ENCODE peak calls at places on chromosomes 16 and 17, in six cellular contexts. One of them, this sample, is unnamed.

GRCh38 chr17:1107777-1108559 is 71.8 kb downstream of the ABR start:
- DNase-seq in astrocyte of the spinal cord: no peak
- DNase-seq in coronary artery: no peak
- DNase-seq in GM12865: no peak
- DNase-seq in choroid plexus epithelial cell: no peak
- DNase-seq in CD8-positive, alpha-beta T cell: no peak
- DNase-seq in this sample: no peak

GRCh38 chr17:65055708-65056638 is 567 bp downstream of the GNA13 start:
- DNase-seq in choroid plexus epithelial cell: peak
- DNase-seq in CD8-positive, alpha-beta T cell: peak
- DNase-seq in GM12865: peak
- DNase-seq in astrocyte of the spinal cord: peak
- DNase-seq in coronary artery: peak
- DNase-seq in this sample: peak

GRCh38 chr16:9836118-9836736 is 346.0 kb downstream of the GRIN2A start:
- DNase-seq in coronary artery: no peak
- DNase-seq in GM12865: peak
- DNase-seq in choroid plexus epithelial cell: peak
- DNase-seq in CD8-positive, alpha-beta T cell: no peak
- DNase-seq in astrocyte of the spinal cord: peak
- DNase-seq in this sample: no peak

GRCh38 chr17:69223809-69224208 is 4.8 kb downstream of the ABCA10 start:
- DNase-seq in GM12865: peak
- DNase-seq in astrocyte of the spinal cord: peak
- DNase-seq in choroid plexus epithelial cell: peak
- DNase-seq in CD8-positive, alpha-beta T cell: no peak
- DNase-seq in coronary artery: no peak
- DNase-seq in this sample: no peak

GRCh38 chr17:5508855-5509254 is 22.5 kb downstream of the MIS12 start:
- DNase-seq in coronary artery: no peak
- DNase-seq in GM12865: no peak
- DNase-seq in CD8-positive, alpha-beta T cell: no peak
- DNase-seq in astrocyte of the spinal cord: peak
- DNase-seq in choroid plexus epithelial cell: peak
- DNase-seq in this sample: no peak

GRCh38 chr17:6627019-6627418 is 13.5 kb downstream of the KIAA0753 start:
- DNase-seq in choroid plexus epithelial cell: peak
- DNase-seq in GM12865: no peak
- DNase-seq in astrocyte of the spinal cord: peak
- DNase-seq in CD8-positive, alpha-beta T cell: no peak
- DNase-seq in coronary artery: no peak
- DNase-seq in this sample: peak

GRCh38 chr17:74211929-74212261 is 1.5 kb upstream of the TTYH2 start:
- DNase-seq in CD8-positive, alpha-beta T cell: no peak
- DNase-seq in GM12865: peak
- DNase-seq in choroid plexus epithelial cell: peak
- DNase-seq in astrocyte of the spinal cord: no peak
- DNase-seq in coronary artery: no peak
- DNase-seq in this sample: peak

GRCh38 chr16:3283525-3284447 is 495 bp downstream of the ZNF263 start:
- DNase-seq in astrocyte of the spinal cord: peak
- DNase-seq in coronary artery: peak
- DNase-seq in choroid plexus epithelial cell: peak
- DNase-seq in GM12865: peak
- DNase-seq in CD8-positive, alpha-beta T cell: no peak
- DNase-seq in this sample: no peak

GRCh38 chr17:50283246-50283645 is 9.0 kb downstream of the TMEM92 start:
- DNase-seq in coronary artery: no peak
- DNase-seq in choroid plexus epithelial cell: no peak
- DNase-seq in CD8-positive, alpha-beta T cell: no peak
- DNase-seq in astrocyte of the spinal cord: no peak
- DNase-seq in GM12865: peak
- DNase-seq in this sample: no peak

GRCh38 chr17:76265624-76266243 is 586 bp downstream of the UBALD2 start:
- DNase-seq in astrocyte of the spinal cord: no peak
- DNase-seq in GM12865: peak
- DNase-seq in coronary artery: peak
- DNase-seq in CD8-positive, alpha-beta T cell: peak
- DNase-seq in choroid plexus epithelial cell: peak
- DNase-seq in this sample: no peak

GRCh38 chr17:77887464-77888241 is 70.8 kb upstream of the TNRC6C start:
- DNase-seq in CD8-positive, alpha-beta T cell: peak
- DNase-seq in astrocyte of the spinal cord: peak
- DNase-seq in GM12865: no peak
- DNase-seq in choroid plexus epithelial cell: peak
- DNase-seq in coronary artery: peak
- DNase-seq in this sample: peak

GRCh38 chr17:47335101-47335936 is 11.6 kb downstream of the EFCAB13 start:
- DNase-seq in CD8-positive, alpha-beta T cell: no peak
- DNase-seq in astrocyte of the spinal cord: no peak
- DNase-seq in coronary artery: no peak
- DNase-seq in choroid plexus epithelial cell: peak
- DNase-seq in GM12865: no peak
- DNase-seq in this sample: no peak

GRCh38 chr17:57125406-57125805 is 40.4 kb downstream of the AKAP1 start:
- DNase-seq in astrocyte of the spinal cord: no peak
- DNase-seq in coronary artery: no peak
- DNase-seq in GM12865: no peak
- DNase-seq in choroid plexus epithelial cell: no peak
- DNase-seq in CD8-positive, alpha-beta T cell: no peak
- DNase-seq in this sample: no peak

GRCh38 chr16:50631985-50632576 is 49.0 kb downstream of the SNX20 start:
- DNase-seq in choroid plexus epithelial cell: no peak
- DNase-seq in GM12865: no peak
- DNase-seq in coronary artery: no peak
- DNase-seq in astrocyte of the spinal cord: no peak
- DNase-seq in CD8-positive, alpha-beta T cell: no peak
- DNase-seq in this sample: no peak

GRCh38 chr17:77613627-77614026 is 344.9 kb upstream of the TNRC6C start:
- DNase-seq in choroid plexus epithelial cell: no peak
- DNase-seq in CD8-positive, alpha-beta T cell: no peak
- DNase-seq in GM12865: no peak
- DNase-seq in coronary artery: peak
- DNase-seq in astrocyte of the spinal cord: no peak
- DNase-seq in this sample: no peak

GRCh38 chr16:79691001-79691400 is 90.5 kb upstream of the MAF start:
- DNase-seq in GM12865: no peak
- DNase-seq in astrocyte of the spinal cord: no peak
- DNase-seq in CD8-positive, alpha-beta T cell: no peak
- DNase-seq in coronary artery: no peak
- DNase-seq in choroid plexus epithelial cell: no peak
- DNase-seq in this sample: no peak

GRCh38 chr17:41500131-41500911 is 5.1 kb downstream of the KRT13 start:
- DNase-seq in GM12865: no peak
- DNase-seq in astrocyte of the spinal cord: peak
- DNase-seq in CD8-positive, alpha-beta T cell: no peak
- DNase-seq in coronary artery: no peak
- DNase-seq in choroid plexus epithelial cell: peak
- DNase-seq in this sample: peak

GRCh38 chr17:75417054-75417453 is 11.6 kb upstream of the GRB2 start:
- DNase-seq in choroid plexus epithelial cell: no peak
- DNase-seq in coronary artery: no peak
- DNase-seq in astrocyte of the spinal cord: no peak
- DNase-seq in GM12865: no peak
- DNase-seq in CD8-positive, alpha-beta T cell: no peak
- DNase-seq in this sample: no peak

GRCh38 chr17:55612691-55613141 is 101.5 kb upstream of the SMIM36 start:
- DNase-seq in coronary artery: no peak
- DNase-seq in CD8-positive, alpha-beta T cell: no peak
- DNase-seq in astrocyte of the spinal cord: no peak
- DNase-seq in choroid plexus epithelial cell: no peak
- DNase-seq in GM12865: no peak
- DNase-seq in this sample: no peak

GRCh38 chr17:1054656-1055055 is 57.7 kb downstream of the TIMM22 start:
- DNase-seq in GM12865: no peak
- DNase-seq in coronary artery: no peak
- DNase-seq in CD8-positive, alpha-beta T cell: no peak
- DNase-seq in choroid plexus epithelial cell: no peak
- DNase-seq in astrocyte of the spinal cord: no peak
- DNase-seq in this sample: no peak

GRCh38 chr17:14296511-14296910 is 4.4 kb upstream of the HS3ST3B1 start:
- DNase-seq in CD8-positive, alpha-beta T cell: no peak
- DNase-seq in GM12865: no peak
- DNase-seq in choroid plexus epithelial cell: no peak
- DNase-seq in coronary artery: no peak
- DNase-seq in astrocyte of the spinal cord: no peak
- DNase-seq in this sample: no peak

GRCh38 chr16:27225536-27226360 is 22.4 kb downstream of the KDM8 start:
- DNase-seq in choroid plexus epithelial cell: no peak
- DNase-seq in CD8-positive, alpha-beta T cell: no peak
- DNase-seq in astrocyte of the spinal cord: no peak
- DNase-seq in GM12865: peak
- DNase-seq in coronary artery: no peak
- DNase-seq in this sample: no peak

DNA sequence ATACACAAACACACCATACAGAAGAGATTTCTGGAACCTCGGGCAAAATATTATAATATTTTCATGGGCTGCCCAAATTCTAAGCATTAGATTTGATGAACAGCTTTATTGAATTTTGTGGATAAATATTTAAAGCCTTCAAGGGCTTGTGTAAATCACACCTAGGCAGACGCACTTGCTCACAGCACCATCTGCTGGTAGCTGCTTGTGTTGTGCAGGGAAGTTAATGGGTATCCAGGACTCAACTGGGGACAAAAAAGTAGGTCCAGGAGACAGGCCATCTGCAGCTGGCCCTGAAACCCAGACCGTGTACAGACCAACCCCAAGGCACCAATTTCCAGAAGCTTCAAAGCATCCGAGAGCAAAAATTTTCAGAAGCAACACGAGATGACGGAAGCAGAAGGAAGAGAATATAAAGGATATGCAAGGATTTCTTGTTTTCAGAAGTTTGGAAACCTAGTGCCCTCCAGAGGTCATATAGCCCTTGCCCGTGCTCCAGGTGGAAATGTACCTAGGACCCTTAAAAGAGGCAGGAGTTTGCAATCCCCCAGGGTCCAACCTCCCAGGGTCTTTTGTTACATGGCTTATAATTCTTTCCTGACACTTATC is 140.0 kb downstream of the CHD9NB start:
- DNase-seq in CD8-positive, alpha-beta T cell: no peak
- DNase-seq in coronary artery: no peak
- DNase-seq in GM12865: peak
- DNase-seq in astrocyte of the spinal cord: peak
- DNase-seq in choroid plexus epithelial cell: peak
- DNase-seq in this sample: peak
- TF ChIP-seq CTCF in CD8-positive, alpha-beta T cell: no peak
- TF ChIP-seq CTCF in coronary artery: peak
- TF ChIP-seq CTCF in GM12865: peak
- TF ChIP-seq CTCF in astrocyte of the spinal cord: peak
- TF ChIP-seq CTCF in choroid plexus epithelial cell: peak
- TF ChIP-seq CTCF in this sample: peak

GRCh38 chr16:49465661-49466528 is 92.3 kb downstream of the C16orf78 start:
- DNase-seq in astrocyte of the spinal cord: no peak
- DNase-seq in GM12865: no peak
- DNase-seq in choroid plexus epithelial cell: no peak
- DNase-seq in coronary artery: peak
- DNase-seq in CD8-positive, alpha-beta T cell: no peak
- DNase-seq in this sample: no peak

GRCh38 chr16:49463529-49463928 is 89.9 kb downstream of the C16orf78 start:
- DNase-seq in choroid plexus epithelial cell: no peak
- DNase-seq in GM12865: peak
- DNase-seq in coronary artery: peak
- DNase-seq in astrocyte of the spinal cord: no peak
- DNase-seq in CD8-positive, alpha-beta T cell: peak
- DNase-seq in this sample: no peak

GRCh38 chr16:49464093-49464492 is 90.5 kb downstream of the C16orf78 start:
- DNase-seq in astrocyte of the spinal cord: no peak
- DNase-seq in CD8-positive, alpha-beta T cell: no peak
- DNase-seq in GM12865: no peak
- DNase-seq in choroid plexus epithelial cell: no peak
- DNase-seq in coronary artery: no peak
- DNase-seq in this sample: no peak

GRCh38 chr16:49466529-49466831 is 92.9 kb downstream of the C16orf78 start:
- DNase-seq in coronary artery: peak
- DNase-seq in GM12865: no peak
- DNase-seq in CD8-positive, alpha-beta T cell: no peak
- DNase-seq in choroid plexus epithelial cell: no peak
- DNase-seq in astrocyte of the spinal cord: no peak
- DNase-seq in this sample: no peak

DNA sequence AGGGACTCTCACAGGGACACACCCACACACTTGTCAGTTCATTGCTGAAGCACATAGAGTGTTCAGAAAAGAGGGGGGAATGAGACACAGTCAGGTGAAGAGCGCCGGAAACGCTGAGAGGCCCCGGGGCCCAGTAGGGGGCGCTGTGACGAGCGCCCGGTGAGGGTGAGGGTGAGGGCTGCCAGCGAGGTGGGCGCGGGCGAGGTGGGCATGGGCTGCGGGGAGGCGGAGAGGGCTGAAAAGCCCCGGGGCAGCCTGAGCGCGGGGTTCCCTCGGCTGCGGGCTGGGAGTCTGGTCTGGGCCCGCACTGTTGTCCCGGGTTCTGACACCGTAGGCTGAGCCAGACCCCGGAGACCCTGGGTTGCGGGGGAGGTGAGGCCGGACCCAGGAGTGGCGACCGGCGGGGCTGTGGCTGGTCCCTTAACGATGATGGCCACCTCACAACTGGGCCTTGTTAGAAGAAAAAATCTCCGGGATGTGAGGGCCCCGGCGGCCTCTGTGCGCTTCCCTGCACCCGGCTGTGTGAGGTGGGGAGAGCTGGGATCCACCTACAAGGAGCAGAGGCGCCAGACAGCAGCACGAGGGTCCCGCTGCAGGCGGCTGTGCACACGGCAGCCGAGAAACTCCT is 91.4 kb downstream of the C16orf78 start:
- DNase-seq in coronary artery: peak
- DNase-seq in GM12865: no peak
- DNase-seq in astrocyte of the spinal cord: no peak
- DNase-seq in choroid plexus epithelial cell: no peak
- DNase-seq in CD8-positive, alpha-beta T cell: no peak
- DNase-seq in this sample: no peak
- TF ChIP-seq CTCF in coronary artery: no peak
- TF ChIP-seq CTCF in GM12865: peak
- TF ChIP-seq CTCF in astrocyte of the spinal cord: peak
- TF ChIP-seq CTCF in choroid plexus epithelial cell: peak
- TF ChIP-seq CTCF in CD8-positive, alpha-beta T cell: peak
- TF ChIP-seq CTCF in this sample: peak

GRCh38 chr16:53692146-53692545 is 11.5 kb downstream of the RPGRIP1L start:
- DNase-seq in coronary artery: no peak
- DNase-seq in GM12865: no peak
- DNase-seq in astrocyte of the spinal cord: no peak
- DNase-seq in CD8-positive, alpha-beta T cell: no peak
- DNase-seq in choroid plexus epithelial cell: peak
- DNase-seq in this sample: peak
- TF ChIP-seq CTCF in coronary artery: no peak
- TF ChIP-seq CTCF in GM12865: no peak
- TF ChIP-seq CTCF in astrocyte of the spinal cord: peak
- TF ChIP-seq CTCF in CD8-positive, alpha-beta T cell: no peak
- TF ChIP-seq CTCF in choroid plexus epithelial cell: peak
- TF ChIP-seq CTCF in this sample: no peak

GRCh38 chr16:83420206-83420760 is 387.5 kb upstream of the HSBP1 start:
- DNase-seq in coronary artery: no peak
- DNase-seq in choroid plexus epithelial cell: peak
- DNase-seq in GM12865: no peak
- DNase-seq in astrocyte of the spinal cord: peak
- DNase-seq in CD8-positive, alpha-beta T cell: no peak
- DNase-seq in this sample: peak

DNA sequence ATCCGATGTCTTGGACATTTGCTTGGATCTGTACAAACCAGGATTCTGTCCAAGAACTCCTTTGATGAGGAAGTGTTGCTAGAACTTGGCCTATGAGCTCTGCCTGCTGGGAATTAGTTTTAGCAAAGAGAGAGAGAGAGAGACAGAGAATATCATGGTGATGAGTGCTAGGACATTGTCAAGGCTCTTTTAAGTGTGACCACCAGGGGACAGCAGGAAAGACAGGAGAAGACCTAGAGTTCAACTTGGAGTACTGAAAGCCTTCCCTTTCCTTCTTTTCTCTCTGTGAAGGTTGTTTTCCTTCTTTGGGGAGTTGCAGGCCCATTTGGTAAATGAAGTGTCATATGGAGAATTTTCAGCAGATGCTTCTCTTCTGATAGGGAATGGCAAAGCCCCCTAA is 389.2 kb upstream of the HSBP1 start:
- DNase-seq in CD8-positive, alpha-beta T cell: no peak
- DNase-seq in coronary artery: no peak
- DNase-seq in astrocyte of the spinal cord: no peak
- DNase-seq in GM12865: no peak
- DNase-seq in choroid plexus epithelial cell: no peak
- DNase-seq in this sample: peak
- TF ChIP-seq CTCF in CD8-positive, alpha-beta T cell: no peak
- TF ChIP-seq CTCF in coronary artery: no peak
- TF ChIP-seq CTCF in astrocyte of the spinal cord: no peak
- TF ChIP-seq CTCF in GM12865: peak
- TF ChIP-seq CTCF in choroid plexus epithelial cell: peak
- TF ChIP-seq CTCF in this sample: no peak

This sample was measured in MCF 10A.